ENCODE peak calls at places on chromosomes 3 and 15, in nine cellular contexts. Z is NCI-H774, E is GM12864, N is RWPE1, A is M059J, L is IMR-90, D is NCI-H1092, U is posterior vena cava, K is mucosa of gallbladder. S is an unnamed sample.

GRCh38 chr15:82850731-82851130 is 41.3 kb downstream of the WHAMM start:
- DNase-seq in Z (no peak), K (no peak), D (no peak), U (no peak), A (no peak), L (no peak), E (no peak), N (no peak), S (no peak)

GRCh38 chr3:5019411-5020261 is 40.4 kb downstream of the BHLHE40 start:
- DNase-seq in E (no peak), D (no peak), A (no peak), U (no peak), L (no peak), N (no peak), Z (no peak), K (no peak), S (no peak)

GRCh38 chr3:168997488-168997887 is 666.0 kb downstream of the MECOM start:
- DNase-seq in K (no peak), E (no peak), N (no peak), U (no peak), L (no peak), D (no peak), A (no peak), Z (no peak), S (no peak)

GRCh38 chr3:13332740-13333139 is 87.4 kb downstream of the NUP210 start:
- DNase-seq in N (no peak), Z (no peak), D (no peak), K (no peak), L (no peak), A (no peak), U (no peak), E (no peak), S (no peak)

GRCh38 chr3:184260571-184261269 is 633 bp downstream of the CAMK2N2 start:
- DNase-seq in D (no peak), L (no peak), E (no peak), K (no peak), Z (peak), A (no peak), N (no peak), U (peak), S (no peak)

GRCh38 chr15:91045065-91045464 is 22.7 kb upstream of the VPS33B start:
- DNase-seq in A (no peak), D (no peak), N (no peak), U (no peak), Z (no peak), K (no peak), E (no peak), L (no peak), S (no peak)

GRCh38 chr3:122132949-122133540 is 50.4 kb upstream of the CASR start:
- DNase-seq in A (peak), D (no peak), K (peak), N (peak), L (no peak), E (no peak), Z (no peak), U (no peak), S (no peak)

GRCh38 chr3:100024520-100025303 is 89.6 kb downstream of the FILIP1L start:
- DNase-seq in U (no peak), L (no peak), N (no peak), A (peak), K (no peak), E (no peak), Z (no peak), D (no peak), S (no peak)

GRCh38 chr3:122245513-122246174 is 62.2 kb downstream of the CASR start:
- DNase-seq in Z (no peak), D (no peak), A (peak), K (no peak), E (no peak), U (no peak), L (peak), N (peak), S (no peak)

GRCh38 chr3:30344288-30344687 is 262.1 kb upstream of the TGFBR2 start:
- DNase-seq in A (peak), Z (peak), K (no peak), U (no peak), E (no peak), D (peak), L (no peak), N (no peak), S (peak)

GRCh38 chr3:186516645-186517044 is 27.5 kb downstream of the CRYGS start:
- DNase-seq in K (no peak), D (no peak), A (no peak), Z (no peak), L (no peak), U (no peak), E (no peak), N (no peak), S (no peak)

GRCh38 chr3:193980326-193980725 is 155.6 kb upstream of the HES1 start:
- DNase-seq in D (no peak), K (no peak), Z (no peak), L (no peak), A (no peak), E (no peak), U (no peak), N (no peak), S (no peak)

GRCh38 chr15:101267320-101268104 is 9.8 kb downstream of the SELENOS start:
- DNase-seq in A (peak), Z (no peak), L (peak), K (peak), N (no peak), U (peak), D (no peak), E (no peak), S (no peak)

GRCh38 chr3:128324911-128325592 is 141.6 kb downstream of the DNAJB8 start:
- DNase-seq in N (no peak), K (no peak), U (peak), Z (no peak), L (no peak), A (no peak), D (no peak), E (no peak), S (no peak)

GRCh38 chr3:18114894-18115293 is 310.2 kb downstream of the SATB1 start:
- DNase-seq in D (no peak), N (peak), U (no peak), K (no peak), A (no peak), E (no peak), Z (no peak), L (no peak), S (no peak)

GRCh38 chr3:161291191-161291901 is 70.2 kb downstream of the NMD3 start:
- DNase-seq in E (no peak), K (peak), U (no peak), D (peak), Z (no peak), L (no peak), A (peak), N (peak), S (peak)

GRCh38 chr3:152499796-152500385 is 231.2 kb downstream of the MBNL1 start:
- DNase-seq in U (no peak), E (no peak), D (no peak), K (no peak), N (no peak), L (no peak), A (no peak), Z (no peak), S (no peak)

GRCh38 chr3:128447561-128448013 is 19.1 kb downstream of the DNAJB8 start:
- DNase-seq in E (peak), Z (no peak), D (no peak), N (no peak), L (no peak), A (no peak), U (no peak), K (no peak), S (no peak)

GRCh38 chr3:133444071-133444774 is 44.4 kb downstream of the BFSP2 start:
- DNase-seq in N (peak), D (peak), A (peak), Z (peak), E (no peak), K (no peak), U (no peak), L (peak), S (peak)

GRCh38 chr3:194657439-194657838 is 14.6 kb downstream of the LSG1 start:
- DNase-seq in E (no peak), L (no peak), A (no peak), N (no peak), U (no peak), Z (no peak), D (no peak), K (no peak), S (no peak)

GRCh38 chr3:194872669-194872977 is 186.9 kb downstream of the FAM43A start:
- DNase-seq in Z (no peak), D (no peak), A (peak), L (peak), E (no peak), U (no peak), K (no peak), N (peak), S (no peak)

GRCh38 chr15:25900426-25900825 is 37.3 kb upstream of the ATP10A start:
- DNase-seq in E (no peak), D (no peak), U (no peak), N (no peak), L (no peak), Z (no peak), K (no peak), A (no peak), S (no peak)

GRCh38 chr3:79497447-79498111 is 270.2 kb downstream of the ROBO1 start:
- DNase-seq in A (peak), U (no peak), N (peak), D (no peak), K (no peak), L (peak), E (no peak), Z (no peak), S (peak)

GRCh38 chr3:69390771-69391170 is 4.9 kb upstream of the FRMD4B start:
- DNase-seq in A (no peak), D (no peak), K (no peak), L (no peak), E (no peak), U (no peak), N (no peak), Z (no peak), S (no peak)

GRCh38 chr3:168828943-168829342 is 733.2 kb upstream of the GOLIM4 start:
- DNase-seq in A (no peak), N (no peak), E (no peak), D (no peak), Z (no peak), L (no peak), U (no peak), K (no peak), S (no peak)

GRCh38 chr3:2465842-2466241 is 367.2 kb downstream of the CNTN4 start:
- DNase-seq in E (no peak), Z (no peak), N (no peak), L (no peak), D (no peak), A (no peak), K (no peak), U (no peak), S (no peak)

GRCh38 chr15:63933522-63933921 is 99.8 kb upstream of the HERC1 start:
- DNase-seq in D (no peak), E (no peak), A (peak), K (no peak), N (no peak), Z (no peak), L (peak), U (peak), S (no peak)

GRCh38 chr3:160400631-160401150 is 1.2 kb downstream of the SMC4 start:
- DNase-seq in A (peak), U (peak), N (no peak), Z (peak), L (no peak), K (peak), D (no peak), E (no peak), S (no peak)

GRCh38 chr3:173889522-173890055 is 492.0 kb downstream of the NLGN1 start:
- DNase-seq in L (peak), Z (no peak), A (no peak), E (no peak), N (no peak), D (no peak), U (no peak), K (no peak), S (no peak)

GRCh38 chr15:45667002-45667401 is 32.2 kb downstream of the SQOR start:
- DNase-seq in U (no peak), E (no peak), D (no peak), L (no peak), A (no peak), K (no peak), N (no peak), Z (no peak), S (no peak)

GRCh38 chr3:61725851-61726333 is 164.5 kb downstream of the PTPRG start:
- DNase-seq in Z (no peak), K (no peak), U (no peak), N (no peak), L (peak), D (no peak), A (peak), E (no peak), S (peak)

S was measured in NCI-H345.